ENCODE peak calls at places on chromosomes 11 and 22, in ten cellular contexts. X is lower leg skin, V is Caco-2, Y is right atrium auricular region, Z is pancreas, M is AG04450, I is brain microvascular endothelial cell, Q is AG09309, U is tibial nerve, P is upper lobe of right lung. B is an unnamed sample.

GRCh38 chr11:101617735-101618332 is 34.0 kb upstream of the TRPC6 start:
- DNase-seq in Z (no peak), M (no peak), U (no peak), I (no peak), Y (no peak), X (no peak), Q (no peak), V (no peak), P (no peak), B (no peak)

GRCh38 chr11:28701760-28702449 is 593.7 kb downstream of the METTL15 start:
- DNase-seq in Z (no peak), U (no peak), Q (no peak), I (no peak), P (no peak), Y (no peak), X (no peak), M (no peak), V (no peak), B (no peak)

GRCh38 chr11:118914178-118914918 is 11.4 kb downstream of the BCL9L start:
- DNase-seq in X (no peak), V (peak; percentile 21), U (no peak), M (no peak), I (no peak), P (no peak), Z (peak; percentile 64), Y (no peak), Q (no peak), B (no peak)

GRCh38 chr22:48827904-48828555 is 999.6 kb downstream of the BRD1 start:
- DNase-seq in X (no peak), V (no peak), Z (no peak), Y (no peak), Q (no peak), U (no peak), M (no peak), P (peak; percentile 40), I (no peak), B (no peak)

GRCh38 chr11:76293189-76293631 is 86.9 kb upstream of the WNT11 start:
- DNase-seq in I (no peak), U (no peak), M (no peak), P (no peak), V (no peak), Y (no peak), X (no peak), Z (no peak), Q (no peak), B (no peak)

GRCh38 chr11:13927496-13927895 is 35.0 kb upstream of the SPON1 start:
- DNase-seq in M (no peak), P (no peak), Q (no peak), V (no peak), U (no peak), Z (no peak), I (no peak), Y (no peak), X (no peak), B (no peak)

GRCh38 chr11:75330279-75330678 is 21.2 kb downstream of the ARRB1 start:
- DNase-seq in Y (no peak), M (peak; percentile 63), Q (no peak), Z (no peak), P (no peak), U (no peak), I (no peak), V (peak; percentile 57), X (no peak), B (peak; percentile 63)

GRCh38 chr22:44108076-44108475 is 72.6 kb upstream of the PARVG start:
- DNase-seq in Z (no peak), Q (no peak), I (no peak), X (no peak), Y (no peak), U (no peak), P (peak; percentile 11), M (no peak), V (no peak), B (no peak)

GRCh38 chr11:61794579-61794978 is 1.9 kb downstream of the FEN1 start:
- DNase-seq in P (no peak), X (no peak), Y (no peak), M (no peak), Q (no peak), U (no peak), I (no peak), Z (no peak), V (no peak), B (no peak)

GRCh38 chr11:77752518-77752917 is 68.0 kb downstream of the RSF1 start:
- DNase-seq in Y (no peak), P (no peak), V (peak; percentile 44), M (no peak), Q (no peak), I (peak; percentile 24), Z (no peak), X (no peak), U (no peak), B (peak; percentile 26)

GRCh38 chr22:45064313-45065268 is 54.8 kb upstream of the PHF21B start:
- DNase-seq in U (no peak), Q (peak; percentile 42), Z (no peak), X (no peak), M (peak; percentile 26), I (peak; percentile 73), P (no peak), Y (no peak), V (no peak), B (no peak)

GRCh38 chr22:26283330-26283729 is 114.1 kb downstream of the SEZ6L start:
- DNase-seq in Z (no peak), V (no peak), Q (no peak), Y (no peak), X (no peak), U (no peak), P (no peak), I (no peak), M (no peak), B (no peak)

GRCh38 chr11:69613594-69613993 is 27.4 kb upstream of the CCND1 start:
- DNase-seq in V (no peak), I (no peak), U (no peak), Z (no peak), X (no peak), Q (no peak), Y (no peak), M (no peak), P (no peak), B (no peak)

GRCh38 chr11:69060005-69060404 is 11.3 kb downstream of the TPCN2 start:
- DNase-seq in Z (no peak), P (no peak), Y (no peak), V (no peak), I (no peak), U (no peak), M (no peak), X (no peak), Q (no peak), B (no peak)

GRCh38 chr11:37946155-37946766 is 1348.2 kb upstream of the RAG2 start:
- DNase-seq in V (peak; percentile 51), U (no peak), Z (no peak), M (peak; percentile 7), X (no peak), I (peak; percentile 62), P (no peak), Q (no peak), Y (no peak), B (peak; percentile 62)
- TF ChIP-seq CTCF in V (peak; percentile 54), U (peak; percentile 27), Z (peak; percentile 55), M (peak; percentile 76), X (no peak), I (peak; percentile 80), P (peak; percentile 67), Q (peak; percentile 58), Y (peak; percentile 69), B (peak; percentile 80)

GRCh38 chr11:64650923-64651523 is 60.0 kb downstream of the SLC22A12 start:
- DNase-seq in V (peak; percentile 31), I (peak; percentile 8), X (no peak), Q (no peak), M (no peak), Y (no peak), P (no peak), Z (no peak), U (no peak), B (no peak)
- H3K4me3 ChIP-seq in V (no peak overlapping the region), I (no peak overlapping the region), X (no peak overlapping the region), Q (no peak overlapping the region), M (no peak overlapping the region), Y (no peak overlapping the region), P (no peak overlapping the region), Z (no peak overlapping the region), U (no peak overlapping the region), B (no peak overlapping the region)

DNA sequence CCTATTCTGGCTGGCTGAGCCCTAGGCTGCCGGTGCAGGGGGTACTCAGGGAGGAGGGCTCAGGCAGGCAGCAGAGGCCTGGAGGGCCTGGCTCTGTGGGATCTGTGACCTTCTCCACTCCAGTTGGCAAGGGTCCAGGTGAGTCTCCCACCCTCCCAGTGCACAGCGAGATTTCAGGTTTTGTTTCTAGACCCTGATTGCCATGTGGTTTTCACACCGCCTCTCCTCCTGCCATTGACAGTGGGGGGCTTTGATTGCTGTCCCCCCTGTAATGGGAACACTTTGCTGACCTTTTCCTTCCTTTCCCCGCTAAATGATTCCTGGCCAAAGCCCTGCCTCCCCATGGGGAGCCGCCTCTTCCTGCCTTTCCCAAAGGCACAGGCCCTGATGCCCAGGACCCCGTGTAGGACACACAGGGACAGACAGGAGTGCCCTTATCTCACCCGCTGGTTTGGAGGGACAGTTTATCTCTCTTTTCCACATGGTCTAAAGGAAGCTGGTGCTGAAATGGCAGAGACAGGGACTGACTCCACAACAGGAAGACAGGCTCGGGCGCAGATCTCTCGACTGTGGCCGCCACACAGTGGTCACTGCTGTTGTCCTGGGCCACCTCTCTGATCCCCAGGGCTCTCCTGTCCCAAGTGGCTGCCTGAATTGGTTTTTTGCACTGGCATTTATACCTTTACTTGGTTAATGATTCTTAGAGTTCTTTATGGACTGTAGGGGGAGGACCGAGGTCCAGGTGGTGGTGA is 43.4 kb downstream of the BCR start:
- DNase-seq in Q (no peak), P (no peak), I (no peak), U (no peak), V (no peak), Z (no peak), Y (no peak), X (no peak), M (no peak), B (no peak)
- TF ChIP-seq CTCF in Q (no peak), P (no peak), I (no peak), U (no peak), V (no peak), Z (no peak), Y (no peak), X (no peak), M (no peak), B (no peak)

GRCh38 chr11:40289370-40289769 is 1170.1 kb downstream of the LRRC4C start:
- DNase-seq in U (no peak), Y (no peak), I (no peak), M (no peak), Q (no peak), P (no peak), Z (no peak), V (no peak), X (no peak), B (no peak)

GRCh38 chr11:40288212-40288803 is 1171.1 kb downstream of the LRRC4C start:
- DNase-seq in I (no peak), V (no peak), Q (no peak), Y (no peak), X (no peak), M (no peak), Z (no peak), U (no peak), P (no peak), B (no peak)

GRCh38 chr11:40286137-40286536 is 1173.3 kb downstream of the LRRC4C start:
- DNase-seq in I (no peak), Z (no peak), P (no peak), U (no peak), M (no peak), V (no peak), Y (no peak), Q (no peak), X (no peak), B (no peak)

GRCh38 chr11:40281055-40281580 is 1178.3 kb downstream of the LRRC4C start:
- DNase-seq in U (no peak), I (no peak), M (no peak), Y (no peak), X (no peak), Z (no peak), V (no peak), P (no peak), Q (no peak), B (no peak)

GRCh38 chr11:40285520-40285919 is 1173.9 kb downstream of the LRRC4C start:
- DNase-seq in P (no peak), M (no peak), Q (no peak), X (no peak), Z (no peak), V (no peak), I (no peak), Y (no peak), U (no peak), B (no peak)
- H3K4me3 ChIP-seq in P (no peak overlapping the region), M (no peak overlapping the region), Q (no peak overlapping the region), X (no peak overlapping the region), Z (no peak overlapping the region), V (no peak overlapping the region), I (no peak overlapping the region), Y (no peak overlapping the region), U (no peak overlapping the region), B (no peak overlapping the region)